ENCODE peak calls at places on chromosomes 5 and 9, in five cellular contexts. H is GM23248, N is HCT116, K is hepatocyte, C is MM.1S. F is an unnamed sample.

GRCh38 chr9:110083866-110084265 is 124.1 kb downstream of the C9orf152 start:
- DNase-seq in H (peak), N (no peak), K (no peak), C (no peak), F (no peak)

GRCh38 chr5:175652741-175653663 is 4.9 kb upstream of the HRH2 start:
- DNase-seq in H (no peak), N (no peak), K (no peak), C (peak), F (no peak)

GRCh38 chr5:170787216-170787615 is 3.7 kb downstream of the GABRP start:
- DNase-seq in H (no peak), N (no peak), K (no peak), C (no peak), F (no peak)

GRCh38 chr5:1882337-1883119 is at the start of gene IRX4:
- DNase-seq in H (peak), N (peak), K (no peak), C (no peak), F (no peak)

GRCh38 chr5:133142782-133143181 is 91.0 kb downstream of the HSPA4 start:
- DNase-seq in H (no peak), N (no peak), K (no peak), C (no peak), F (no peak)

GRCh38 chr5:103217101-103217500 is 41.5 kb upstream of the MACIR start:
- DNase-seq in H (no peak), N (no peak), K (no peak), C (no peak), F (no peak)

GRCh38 chr9:128724744-128725211 is 851 bp upstream of the ZDHHC12 start:
- DNase-seq in H (peak), N (peak), K (peak), C (peak), F (peak)

GRCh38 chr9:91060520-91061343 is 259.1 kb downstream of the SYK start:
- DNase-seq in H (peak), N (no peak), K (peak), C (no peak), F (no peak)

GRCh38 chr5:82105457-82105856 is 133.6 kb downstream of the ATG10 start:
- DNase-seq in H (peak), N (no peak), K (no peak), C (no peak), F (no peak)

GRCh38 chr5:32462618-32463017 is 18.1 kb upstream of the ZFR start:
- DNase-seq in H (peak), N (no peak), K (no peak), C (no peak), F (no peak)

GRCh38 chr5:72066658-72067057 is 40.6 kb upstream of the MAP1B start:
- DNase-seq in H (peak), N (peak), K (peak), C (no peak), F (no peak)

GRCh38 chr5:53257806-53258373 is 148.3 kb upstream of the MOCS2 start:
- DNase-seq in H (no peak), N (no peak), K (no peak), C (no peak), F (no peak)

GRCh38 chr5:93336330-93337110 is 244.5 kb downstream of the NR2F1-AS1 start:
- DNase-seq in H (peak), N (no peak), K (no peak), C (no peak), F (no peak)

GRCh38 chr5:137995077-137995746 is 37.7 kb downstream of the FAM13B start:
- DNase-seq in H (peak), N (no peak), K (no peak), C (no peak), F (no peak)

GRCh38 chr5:33271606-33272005 is 169.2 kb upstream of the TARS1 start:
- DNase-seq in H (peak), N (no peak), K (no peak), C (no peak), F (no peak)

GRCh38 chr9:127183814-127184582 is 61.6 kb upstream of the ANGPTL2 start:
- DNase-seq in H (peak), N (no peak), K (no peak), C (no peak), F (no peak)

GRCh38 chr9:36470891-36471290 is 70.8 kb upstream of the RNF38 start:
- DNase-seq in H (peak), N (no peak), K (peak), C (peak), F (peak)

GRCh38 chr5:8363133-8363532 is 494.2 kb downstream of the MTRR start:
- DNase-seq in H (peak), N (no peak), K (peak), C (no peak), F (no peak)

GRCh38 chr5:103804714-103805113 is 242.1 kb upstream of the NUDT12 start:
- DNase-seq in H (peak), N (no peak), K (no peak), C (no peak), F (no peak)

GRCh38 chr5:109161914-109162683 is 247.7 kb downstream of the PJA2 start:
- DNase-seq in H (peak), N (no peak), K (no peak), C (no peak), F (no peak)

GRCh38 chr5:109155625-109156024 is 254.1 kb downstream of the PJA2 start:
- DNase-seq in H (no peak), N (no peak), K (no peak), C (no peak), F (no peak)

GRCh38 chr5:109160468-109160867 is 249.3 kb downstream of the PJA2 start:
- DNase-seq in H (no peak), N (no peak), K (no peak), C (no peak), F (no peak)

GRCh38 chr5:109152565-109152964 is 257.2 kb downstream of the PJA2 start:
- DNase-seq in H (no peak), N (no peak), K (no peak), C (no peak), F (no peak)

GRCh38 chr5:109156885-109157284 is 252.9 kb downstream of the PJA2 start:
- DNase-seq in H (no peak), N (no peak), K (no peak), C (no peak), F (no peak)
- H3K4me3 ChIP-seq in H (no peak), N (no peak), K (no peak), C (no peak), F (no peak)

DNA sequence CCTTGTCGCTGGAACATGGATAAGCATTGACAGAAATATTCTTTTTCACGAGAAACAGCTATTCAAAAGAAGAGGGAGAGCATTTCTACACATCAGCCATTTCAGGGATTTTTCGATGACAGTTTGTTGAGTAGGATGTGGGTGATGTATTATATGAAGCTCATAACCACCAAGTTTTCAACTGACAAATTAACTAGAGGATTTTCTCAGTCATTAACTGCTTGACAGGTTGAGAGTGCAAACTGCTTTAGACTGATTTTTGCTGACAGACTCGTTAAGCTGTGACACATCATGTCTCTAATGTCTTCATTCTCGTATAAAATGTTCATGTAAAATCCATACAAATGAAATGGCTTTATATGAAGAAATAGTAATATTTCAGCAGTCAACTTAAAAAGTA is 354.2 kb upstream of the KCNN2 start:
- DNase-seq in H (no peak), N (no peak), K (no peak), C (no peak), F (no peak)
- H2AFZ ChIP-seq in H (no peak), N (no peak), K (no peak), C (no peak), F (no peak)

GRCh38 chr5:107651326-107651725 is 19.4 kb downstream of the EFNA5 start:
- DNase-seq in H (no peak), N (no peak), K (no peak), C (no peak), F (no peak)
- TF ChIP-seq EZH2phosphoT487 in H (no peak), N (no peak), K (no peak), C (no peak), F (no peak)

DNA sequence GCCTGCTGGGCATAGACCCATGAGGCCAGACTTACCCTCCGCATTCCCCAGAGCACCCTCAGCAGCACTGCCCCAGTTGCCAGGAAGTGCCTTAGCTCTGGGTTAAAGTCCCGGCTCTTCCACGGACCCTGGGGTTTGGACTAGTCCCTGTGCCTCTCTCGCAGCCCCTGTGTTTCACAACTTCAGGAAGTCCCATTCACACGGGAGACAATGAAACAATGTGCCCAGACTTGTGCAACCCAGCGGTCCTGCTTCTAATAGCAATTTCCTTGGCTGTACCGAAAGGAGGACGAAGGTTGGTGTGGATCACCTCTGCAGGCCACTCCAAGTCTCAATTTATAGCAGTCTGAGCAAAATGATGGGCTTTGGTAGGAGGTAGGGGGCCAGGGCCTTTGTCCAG is 41.8 kb upstream of the FAT2 start:
- DNase-seq in H (no peak), N (no peak), K (no peak), C (no peak), F (no peak)
- H3K4me3 ChIP-seq in H (no peak), N (no peak), K (no peak), C (no peak), F (no peak)

GRCh38 chr9:96619109-96619435 is 571 bp downstream of the CDC14B start:
- DNase-seq in H (no peak), N (no peak), K (no peak), C (no peak), F (no peak)
- H2AFZ ChIP-seq in H (peak), N (no peak), K (peak), C (no peak), F (no peak)

GRCh38 chr9:73565833-73566465 is 414.3 kb downstream of the ANXA1 start:
- DNase-seq in H (peak), N (no peak), K (peak), C (peak), F (no peak)
- TF ChIP-seq EZH2phosphoT487 in H (no peak), N (no peak), K (no peak), C (no peak), F (no peak)